ENCODE peak calls at places on chromosomes 5 and 9, in nine cellular contexts. O is OCI-LY7, Z is AG10803, B is AG09319, L is neural progenitor cell, A is fibroblast of pulmonary artery, W is K562, J is stomach, M is mucosa of descending colon. G is an unnamed sample.

GRCh38 chr5:177443144-177443983 is 3.2 kb upstream of the PRR7 start:
- DNase-seq in Z (no peak), J (no peak), L (no peak), O (peak; percentile 25), M (no peak), W (no peak), B (no peak), A (no peak), G (no peak)

GRCh38 chr9:12640021-12640587 is 53.1 kb upstream of the TYRP1 start:
- DNase-seq in L (peak; percentile 72), W (no peak), B (no peak), M (no peak), A (peak; percentile 80), J (no peak), O (peak; percentile 28), Z (peak; percentile 51), G (no peak)

GRCh38 chr9:1269533-1270315 is 219.6 kb downstream of the DMRT2 start:
- DNase-seq in O (no peak), M (no peak), W (no peak), L (no peak), B (no peak), J (no peak), A (no peak), Z (no peak), G (no peak)

GRCh38 chr5:107367919-107368318 is 302.8 kb downstream of the EFNA5 start:
- DNase-seq in B (no peak), M (no peak), L (peak; percentile 73), J (no peak), O (no peak), A (no peak), W (no peak), Z (no peak), G (no peak)

GRCh38 chr5:159223469-159223868 is 14.1 kb upstream of the RNF145 start:
- DNase-seq in J (no peak), B (no peak), W (no peak), M (no peak), L (no peak), O (no peak), A (no peak), Z (no peak), G (no peak)

GRCh38 chr5:40660751-40661150 is 19.0 kb upstream of the PTGER4 start:
- DNase-seq in J (no peak), W (no peak), A (no peak), Z (no peak), L (no peak), B (no peak), O (no peak), M (no peak), G (no peak)

GRCh38 chr5:83802686-83803085 is 82.0 kb upstream of the HAPLN1 start:
- DNase-seq in Z (peak; percentile 43), M (no peak), A (no peak), B (no peak), W (no peak), J (no peak), L (no peak), O (no peak), G (no peak)

GRCh38 chr9:79115176-79115575 is 456.6 kb upstream of the TLE4 start:
- DNase-seq in B (no peak), L (no peak), Z (no peak), O (no peak), A (no peak), J (no peak), M (no peak), W (no peak), G (no peak)

GRCh38 chr5:134467231-134467630 is 55.5 kb upstream of the CDKN2AIPNL start:
- DNase-seq in Z (no peak), J (no peak), M (no peak), B (no peak), A (no peak), W (no peak), L (no peak), O (no peak), G (no peak)

GRCh38 chr5:64344501-64344900 is 161.3 kb upstream of the RGS7BP start:
- DNase-seq in L (no peak), Z (no peak), W (no peak), A (no peak), O (no peak), J (no peak), B (no peak), M (no peak), G (no peak)

GRCh38 chr5:64341340-64341739 is 164.5 kb upstream of the RGS7BP start:
- DNase-seq in L (no peak), W (no peak), A (no peak), M (no peak), B (no peak), O (no peak), J (no peak), Z (no peak), G (no peak)

DNA sequence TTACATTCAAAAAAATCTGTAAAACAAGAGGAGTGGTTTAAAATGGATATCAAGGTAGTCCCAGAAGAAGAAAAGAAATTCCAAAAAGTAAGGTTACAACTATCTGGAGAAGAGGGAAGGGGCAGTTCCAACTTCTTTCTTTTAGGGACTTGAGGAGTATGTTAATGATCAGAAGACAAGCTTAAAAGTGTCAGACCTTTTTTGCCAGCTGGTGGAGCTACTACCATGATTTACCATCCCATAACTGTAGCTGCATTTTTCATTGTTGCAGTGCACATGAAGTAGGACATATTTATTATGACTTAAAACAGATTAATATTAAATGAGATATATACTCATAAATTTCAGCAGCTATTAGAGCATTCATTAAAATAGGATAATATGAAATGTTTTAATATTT is 158.5 kb upstream of the RGS7BP start:
- DNase-seq in W (no peak), L (peak; percentile 2), B (no peak), A (peak; percentile 6), M (no peak), O (no peak), J (no peak), Z (no peak), G (no peak)
- TF ChIP-seq CTCF in W (no peak), L (peak; percentile 18), B (no peak), A (no peak), M (no peak), O (peak; percentile 36), J (no peak), Z (no peak), G (no peak)

GRCh38 chr5:174736351-174736721 is 12.0 kb downstream of the MSX2 start:
- DNase-seq in Z (peak; percentile 72), A (peak; percentile 16), J (no peak), O (no peak), M (no peak), W (no peak), L (no peak), B (no peak), G (no peak)

GRCh38 chr5:174734571-174735497 is 10.5 kb downstream of the MSX2 start:
- DNase-seq in J (no peak), L (peak; percentile 42), A (no peak), Z (no peak), W (no peak), M (no peak), O (no peak), B (no peak), G (no peak)

GRCh38 chr5:174736777-174737176 is 12.4 kb downstream of the MSX2 start:
- DNase-seq in W (no peak), M (no peak), O (no peak), A (no peak), L (no peak), J (no peak), B (no peak), Z (no peak), G (no peak)

GRCh38 chr5:174737335-174737734 is 13.0 kb downstream of the MSX2 start:
- DNase-seq in L (no peak), B (no peak), J (no peak), O (no peak), M (no peak), W (no peak), A (no peak), Z (no peak), G (no peak)

DNA sequence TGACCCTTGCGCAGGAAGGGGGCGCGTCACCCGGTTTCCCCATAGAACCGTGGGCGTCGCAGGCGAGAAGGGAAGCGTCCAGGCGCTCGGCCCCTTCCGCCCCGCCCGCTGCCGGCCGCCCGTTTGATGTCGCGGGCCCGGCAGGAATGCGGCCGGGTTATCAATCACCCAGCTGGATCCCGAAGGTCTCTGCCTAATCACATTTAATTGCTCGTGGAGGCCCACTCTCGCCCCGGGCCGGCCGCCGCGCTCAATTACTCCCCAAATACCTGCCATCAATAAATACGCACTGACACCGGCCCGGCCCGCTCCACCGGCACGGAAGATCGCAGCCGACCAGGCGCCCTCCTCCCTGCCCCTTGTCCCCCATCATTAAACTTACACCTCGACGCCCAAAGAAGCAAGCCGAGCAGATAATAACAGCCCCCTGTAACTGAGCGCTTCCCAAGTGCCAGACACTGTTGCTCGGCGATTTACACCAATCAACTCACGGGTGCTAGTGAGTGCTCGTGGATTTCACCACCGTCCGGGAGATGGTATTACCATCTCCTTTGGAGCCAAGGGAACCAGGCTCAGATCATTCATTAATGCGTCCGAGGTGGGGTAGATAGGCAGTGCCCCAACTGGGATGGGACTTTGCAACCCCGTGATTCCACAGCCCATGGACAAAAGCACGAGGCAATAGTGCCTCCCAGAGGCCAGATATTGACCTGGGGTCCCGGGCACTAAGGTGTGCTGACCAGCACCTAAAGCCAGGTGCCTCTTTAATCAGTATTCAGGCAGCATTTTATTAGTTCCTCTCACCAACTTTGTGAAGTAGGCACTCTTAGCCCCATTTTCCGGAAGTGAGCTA is 11.3 kb downstream of the MSX2 start:
- DNase-seq in Z (no peak), M (peak; percentile 29), B (no peak), A (no peak), W (peak; percentile 40), J (no peak), L (peak; percentile 88), O (no peak), G (no peak)
- TF ChIP-seq CTCF in Z (peak; percentile 17), M (no peak), B (peak; percentile 27), A (peak; percentile 44), W (peak; percentile 60), J (no peak), L (peak; percentile 77), O (peak; percentile 27), G (no peak)

DNA sequence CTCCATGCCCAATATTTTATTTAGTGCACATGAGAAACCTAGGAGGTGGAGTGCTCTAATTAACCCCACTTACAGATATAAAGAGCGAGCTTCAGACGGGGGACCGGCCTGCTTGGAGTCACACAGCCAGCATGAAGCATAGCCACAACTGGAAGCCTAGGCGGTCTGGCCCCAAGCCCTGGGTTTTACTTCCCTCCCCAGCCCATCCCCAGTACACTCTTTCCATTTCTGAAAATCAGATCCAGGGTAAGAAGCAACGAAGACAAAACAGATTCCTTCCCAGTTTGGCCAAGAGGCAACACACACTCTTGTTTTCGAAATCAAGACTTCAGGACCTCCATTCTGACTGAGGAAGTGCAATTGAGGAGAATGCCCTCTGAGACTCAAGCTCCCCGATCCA is 27.1 kb downstream of the KCNMB1 start:
- DNase-seq in M (no peak), A (no peak), B (no peak), L (no peak), O (no peak), J (no peak), W (no peak), Z (no peak), G (no peak)
- TF ChIP-seq CTCF in M (no peak), A (no peak), B (no peak), L (no peak), O (no peak), J (no peak), W (no peak), Z (no peak), G (no peak)

DNA sequence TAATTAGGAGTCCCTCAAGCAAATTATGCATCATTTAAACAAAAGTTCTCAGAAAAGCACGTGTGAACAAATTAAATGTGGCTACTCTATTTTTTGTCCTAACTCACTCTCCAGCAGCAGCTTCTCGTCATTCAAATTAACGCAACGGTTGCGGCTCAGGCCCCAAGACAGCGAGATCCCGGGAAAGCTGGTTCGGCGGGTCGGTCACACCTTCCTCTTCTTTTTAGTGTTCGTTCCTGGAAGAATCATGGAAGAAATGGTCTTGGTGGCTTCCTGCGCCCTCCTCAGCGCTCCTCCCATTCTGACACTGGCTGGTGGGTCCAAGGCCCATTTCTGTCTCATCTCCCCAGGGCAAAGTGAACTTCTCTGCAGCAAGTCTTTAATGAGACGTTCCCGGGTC is 382.8 kb upstream of the IRX1 start:
- DNase-seq in L (no peak), A (no peak), Z (no peak), M (no peak), W (no peak), B (no peak), O (no peak), J (no peak), G (no peak)
- TF ChIP-seq CTCF in L (no peak), A (no peak), Z (no peak), M (no peak), W (no peak), B (no peak), O (no peak), J (no peak), G (no peak)